ENCODE peak calls at places on chromosomes 5 and 9, in six cellular contexts. One of them, this sample, is unnamed.

GRCh38 chr9:115694014-115694413 is 459.6 kb upstream of the PAPPA start:
- DNase-seq in CD8-positive, alpha-beta memory T cell: no peak
- DNase-seq in HCT116: no peak
- DNase-seq in transverse colon: peak
- DNase-seq in fibroblast of pulmonary artery: peak
- DNase-seq in small intestine: no peak
- DNase-seq in this sample: peak

GRCh38 chr9:110671849-110672248 is 3.3 kb downstream of the MUSK start:
- DNase-seq in CD8-positive, alpha-beta memory T cell: no peak
- DNase-seq in HCT116: no peak
- DNase-seq in transverse colon: no peak
- DNase-seq in fibroblast of pulmonary artery: no peak
- DNase-seq in small intestine: no peak
- DNase-seq in this sample: no peak

GRCh38 chr5:178383301-178383918 is 150.8 kb upstream of the PHYKPL start:
- DNase-seq in CD8-positive, alpha-beta memory T cell: no peak
- DNase-seq in HCT116: no peak
- DNase-seq in transverse colon: no peak
- DNase-seq in fibroblast of pulmonary artery: no peak
- DNase-seq in small intestine: no peak
- DNase-seq in this sample: no peak

GRCh38 chr9:70085241-70085640 is 41.6 kb downstream of the MAMDC2 start:
- DNase-seq in CD8-positive, alpha-beta memory T cell: no peak
- DNase-seq in HCT116: no peak
- DNase-seq in transverse colon: no peak
- DNase-seq in fibroblast of pulmonary artery: peak
- DNase-seq in small intestine: no peak
- DNase-seq in this sample: no peak

GRCh38 chr5:103472820-103473219 is 89.8 kb downstream of the NUDT12 start:
- DNase-seq in CD8-positive, alpha-beta memory T cell: no peak
- DNase-seq in HCT116: no peak
- DNase-seq in transverse colon: no peak
- DNase-seq in fibroblast of pulmonary artery: peak
- DNase-seq in small intestine: peak
- DNase-seq in this sample: no peak

GRCh38 chr9:7178729-7179128 is 421.0 kb downstream of the KDM4C start:
- DNase-seq in CD8-positive, alpha-beta memory T cell: no peak
- DNase-seq in HCT116: no peak
- DNase-seq in transverse colon: no peak
- DNase-seq in fibroblast of pulmonary artery: no peak
- DNase-seq in small intestine: no peak
- DNase-seq in this sample: no peak

GRCh38 chr9:135517407-135517822 is 3.8 kb upstream of the LCN1 start:
- DNase-seq in CD8-positive, alpha-beta memory T cell: no peak
- DNase-seq in HCT116: no peak
- DNase-seq in transverse colon: no peak
- DNase-seq in fibroblast of pulmonary artery: no peak
- DNase-seq in small intestine: no peak
- DNase-seq in this sample: no peak

GRCh38 chr5:68252678-68253520 is 37.3 kb downstream of the PIK3R1 start:
- DNase-seq in CD8-positive, alpha-beta memory T cell: peak
- DNase-seq in HCT116: peak
- DNase-seq in transverse colon: peak
- DNase-seq in fibroblast of pulmonary artery: peak
- DNase-seq in small intestine: peak
- DNase-seq in this sample: peak

GRCh38 chr5:93674138-93674537 is 67.3 kb downstream of the POU5F2 start:
- DNase-seq in CD8-positive, alpha-beta memory T cell: no peak
- DNase-seq in HCT116: no peak
- DNase-seq in transverse colon: no peak
- DNase-seq in fibroblast of pulmonary artery: peak
- DNase-seq in small intestine: no peak
- DNase-seq in this sample: no peak

GRCh38 chr9:126380447-126380846 is 53.8 kb downstream of the MVB12B start:
- DNase-seq in CD8-positive, alpha-beta memory T cell: no peak
- DNase-seq in HCT116: no peak
- DNase-seq in transverse colon: peak
- DNase-seq in fibroblast of pulmonary artery: no peak
- DNase-seq in small intestine: no peak
- DNase-seq in this sample: no peak

GRCh38 chr9:86282979-86283535 is 719 bp upstream of the ISCA1 start:
- DNase-seq in CD8-positive, alpha-beta memory T cell: no peak
- DNase-seq in HCT116: no peak
- DNase-seq in transverse colon: no peak
- DNase-seq in fibroblast of pulmonary artery: peak
- DNase-seq in small intestine: no peak
- DNase-seq in this sample: no peak

GRCh38 chr5:26761040-26761439 is 277.3 kb downstream of the CDH9 start:
- DNase-seq in CD8-positive, alpha-beta memory T cell: no peak
- DNase-seq in HCT116: no peak
- DNase-seq in transverse colon: no peak
- DNase-seq in fibroblast of pulmonary artery: no peak
- DNase-seq in small intestine: no peak
- DNase-seq in this sample: no peak

GRCh38 chr9:110048473-110048975 is 159.4 kb downstream of the C9orf152 start:
- DNase-seq in CD8-positive, alpha-beta memory T cell: peak
- DNase-seq in HCT116: peak
- DNase-seq in transverse colon: peak
- DNase-seq in fibroblast of pulmonary artery: peak
- DNase-seq in small intestine: peak
- DNase-seq in this sample: peak

GRCh38 chr9:125694478-125694877 is 12.5 kb downstream of the MAPKAP1 start:
- DNase-seq in CD8-positive, alpha-beta memory T cell: no peak
- DNase-seq in HCT116: no peak
- DNase-seq in transverse colon: no peak
- DNase-seq in fibroblast of pulmonary artery: peak
- DNase-seq in small intestine: no peak
- DNase-seq in this sample: no peak

GRCh38 chr9:8860925-8861324 is 1061.3 kb upstream of the DMAC1 start:
- DNase-seq in CD8-positive, alpha-beta memory T cell: no peak
- DNase-seq in HCT116: no peak
- DNase-seq in transverse colon: no peak
- DNase-seq in fibroblast of pulmonary artery: peak
- DNase-seq in small intestine: no peak
- DNase-seq in this sample: no peak

GRCh38 chr5:61273279-61273678 is 58.8 kb upstream of the ZSWIM6 start:
- DNase-seq in CD8-positive, alpha-beta memory T cell: no peak
- DNase-seq in HCT116: no peak
- DNase-seq in transverse colon: no peak
- DNase-seq in fibroblast of pulmonary artery: no peak
- DNase-seq in small intestine: no peak
- DNase-seq in this sample: no peak

GRCh38 chr5:151721812-151722391 is 35.2 kb upstream of the SPARC start:
- DNase-seq in CD8-positive, alpha-beta memory T cell: no peak
- DNase-seq in HCT116: no peak
- DNase-seq in transverse colon: no peak
- DNase-seq in fibroblast of pulmonary artery: no peak
- DNase-seq in small intestine: peak
- DNase-seq in this sample: no peak

GRCh38 chr9:113876806-113877236 is 712 bp downstream of the ZNF618 start:
- DNase-seq in CD8-positive, alpha-beta memory T cell: no peak
- DNase-seq in HCT116: no peak
- DNase-seq in transverse colon: no peak
- DNase-seq in fibroblast of pulmonary artery: peak
- DNase-seq in small intestine: no peak
- DNase-seq in this sample: no peak

GRCh38 chr5:163437011-163437308 is 435 bp upstream of the CCNG1 start:
- DNase-seq in CD8-positive, alpha-beta memory T cell: no peak
- DNase-seq in HCT116: no peak
- DNase-seq in transverse colon: no peak
- DNase-seq in fibroblast of pulmonary artery: no peak
- DNase-seq in small intestine: no peak
- DNase-seq in this sample: no peak

GRCh38 chr5:9194509-9194908 is 351.4 kb downstream of the SEMA5A start:
- DNase-seq in CD8-positive, alpha-beta memory T cell: no peak
- DNase-seq in HCT116: no peak
- DNase-seq in transverse colon: no peak
- DNase-seq in fibroblast of pulmonary artery: peak
- DNase-seq in small intestine: no peak
- DNase-seq in this sample: no peak

GRCh38 chr5:170082701-170083100 is 23.0 kb upstream of the FOXI1 start:
- DNase-seq in CD8-positive, alpha-beta memory T cell: no peak
- DNase-seq in HCT116: no peak
- DNase-seq in transverse colon: no peak
- DNase-seq in fibroblast of pulmonary artery: no peak
- DNase-seq in small intestine: no peak
- DNase-seq in this sample: no peak

GRCh38 chr5:157354825-157355224 is 88.9 kb downstream of the CYFIP2 start:
- DNase-seq in CD8-positive, alpha-beta memory T cell: no peak
- DNase-seq in HCT116: no peak
- DNase-seq in transverse colon: no peak
- DNase-seq in fibroblast of pulmonary artery: no peak
- DNase-seq in small intestine: no peak
- DNase-seq in this sample: no peak

GRCh38 chr5:134545070-134545868 is 19.8 kb downstream of the JADE2 start:
- DNase-seq in CD8-positive, alpha-beta memory T cell: no peak
- DNase-seq in HCT116: no peak
- DNase-seq in transverse colon: peak
- DNase-seq in fibroblast of pulmonary artery: peak
- DNase-seq in small intestine: no peak
- DNase-seq in this sample: peak

GRCh38 chr5:135106136-135106535 is 72.1 kb upstream of the PITX1 start:
- DNase-seq in CD8-positive, alpha-beta memory T cell: no peak
- DNase-seq in HCT116: no peak
- DNase-seq in transverse colon: no peak
- DNase-seq in fibroblast of pulmonary artery: no peak
- DNase-seq in small intestine: no peak
- DNase-seq in this sample: no peak

GRCh38 chr5:169331292-169331852 is 30.4 kb upstream of the SLIT3 start:
- DNase-seq in CD8-positive, alpha-beta memory T cell: no peak
- DNase-seq in HCT116: no peak
- DNase-seq in transverse colon: no peak
- DNase-seq in fibroblast of pulmonary artery: peak
- DNase-seq in small intestine: no peak
- DNase-seq in this sample: no peak

GRCh38 chr5:139688088-139688702 is 40.0 kb downstream of the CXXC5 start:
- DNase-seq in CD8-positive, alpha-beta memory T cell: no peak
- DNase-seq in HCT116: no peak
- DNase-seq in transverse colon: no peak
- DNase-seq in fibroblast of pulmonary artery: no peak
- DNase-seq in small intestine: no peak
- DNase-seq in this sample: no peak

GRCh38 chr9:104972242-104972866 is 44.4 kb upstream of the ABCA1 start:
- DNase-seq in CD8-positive, alpha-beta memory T cell: no peak
- DNase-seq in HCT116: no peak
- DNase-seq in transverse colon: no peak
- DNase-seq in fibroblast of pulmonary artery: no peak
- DNase-seq in small intestine: no peak
- DNase-seq in this sample: no peak
- H3K4me3 ChIP-seq in CD8-positive, alpha-beta memory T cell: no peak
- H3K4me3 ChIP-seq in HCT116: no peak
- H3K4me3 ChIP-seq in transverse colon: no peak
- H3K4me3 ChIP-seq in fibroblast of pulmonary artery: no peak
- H3K4me3 ChIP-seq in small intestine: no peak
- H3K4me3 ChIP-seq in this sample: no peak

DNA sequence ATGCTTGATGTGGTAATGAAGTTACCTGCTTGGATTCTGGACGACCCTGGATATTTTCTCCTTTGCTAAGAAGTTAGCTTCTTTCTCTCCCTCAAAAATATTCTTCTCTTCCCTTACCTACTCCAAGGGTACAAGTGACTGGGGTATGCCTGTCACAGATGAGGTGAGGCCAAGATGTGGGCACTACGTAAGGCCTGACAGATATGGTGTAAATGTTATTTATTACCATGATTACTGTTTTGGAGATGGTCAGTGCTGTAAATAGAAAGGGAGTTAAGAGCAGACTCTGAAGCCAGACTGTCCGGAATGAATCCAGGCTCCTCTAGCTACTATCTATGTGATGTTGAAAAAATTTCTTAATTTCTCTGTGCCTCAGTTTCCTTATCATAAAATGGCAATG is 1.1 kb upstream of the KIAA1958 start:
- DNase-seq in CD8-positive, alpha-beta memory T cell: no peak
- DNase-seq in HCT116: no peak
- DNase-seq in transverse colon: no peak
- DNase-seq in fibroblast of pulmonary artery: no peak
- DNase-seq in small intestine: no peak
- DNase-seq in this sample: no peak
- H3K4me3 ChIP-seq in CD8-positive, alpha-beta memory T cell: peak
- H3K4me3 ChIP-seq in HCT116: peak
- H3K4me3 ChIP-seq in transverse colon: peak
- H3K4me3 ChIP-seq in fibroblast of pulmonary artery: no peak
- H3K4me3 ChIP-seq in small intestine: no peak
- H3K4me3 ChIP-seq in this sample: no peak

DNA sequence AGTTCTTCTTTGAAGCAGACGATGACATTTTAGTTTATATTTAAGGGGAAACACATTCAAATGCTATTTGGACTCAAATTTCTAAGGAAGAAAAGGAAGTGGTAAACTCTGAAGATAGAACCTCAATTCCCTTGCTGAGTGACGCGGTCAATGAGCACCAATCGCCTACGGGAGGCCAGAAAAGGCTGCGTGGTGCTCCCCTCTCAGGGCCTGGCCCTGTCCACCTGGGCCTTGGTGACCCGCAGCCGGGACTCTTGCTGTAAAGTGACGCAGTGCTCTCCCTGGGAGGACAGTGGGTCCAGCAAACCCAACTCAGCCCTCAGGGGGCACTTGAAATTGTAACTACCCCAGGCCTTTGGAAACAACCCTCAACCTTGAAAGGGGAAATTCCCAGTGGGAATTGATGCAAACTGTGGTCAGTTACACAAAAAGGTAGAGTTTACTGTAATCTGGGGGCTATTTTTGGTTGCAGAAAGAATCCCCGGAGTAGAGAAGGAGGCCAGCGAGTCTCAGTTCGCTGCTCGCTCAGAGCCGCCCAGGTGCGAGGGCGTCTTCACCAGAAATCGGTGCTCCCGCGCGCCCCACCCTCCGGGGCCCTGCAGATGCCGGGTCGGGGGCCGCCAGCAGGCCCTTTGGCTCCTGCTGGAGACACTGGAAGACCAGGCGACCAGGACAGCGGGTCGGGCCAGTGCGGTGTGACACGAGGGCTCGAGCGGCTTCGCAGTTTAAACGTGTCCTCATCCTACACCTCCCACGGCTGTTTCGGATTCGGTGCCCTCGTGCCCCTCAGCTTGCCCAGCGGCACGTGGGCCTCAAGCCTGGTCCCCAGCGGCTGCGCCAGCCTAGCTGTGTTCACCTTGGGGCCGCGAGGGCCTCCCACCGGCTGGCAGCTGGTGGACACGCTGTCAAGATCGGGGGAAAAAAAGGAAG is 1.4 kb upstream of the ANKRD33B start:
- DNase-seq in CD8-positive, alpha-beta memory T cell: no peak
- DNase-seq in HCT116: no peak
- DNase-seq in transverse colon: no peak
- DNase-seq in fibroblast of pulmonary artery: no peak
- DNase-seq in small intestine: no peak
- DNase-seq in this sample: no peak
- H3K4me3 ChIP-seq in CD8-positive, alpha-beta memory T cell: peak
- H3K4me3 ChIP-seq in HCT116: peak
- H3K4me3 ChIP-seq in transverse colon: peak
- H3K4me3 ChIP-seq in fibroblast of pulmonary artery: no peak
- H3K4me3 ChIP-seq in small intestine: no peak
- H3K4me3 ChIP-seq in this sample: no peak

DNA sequence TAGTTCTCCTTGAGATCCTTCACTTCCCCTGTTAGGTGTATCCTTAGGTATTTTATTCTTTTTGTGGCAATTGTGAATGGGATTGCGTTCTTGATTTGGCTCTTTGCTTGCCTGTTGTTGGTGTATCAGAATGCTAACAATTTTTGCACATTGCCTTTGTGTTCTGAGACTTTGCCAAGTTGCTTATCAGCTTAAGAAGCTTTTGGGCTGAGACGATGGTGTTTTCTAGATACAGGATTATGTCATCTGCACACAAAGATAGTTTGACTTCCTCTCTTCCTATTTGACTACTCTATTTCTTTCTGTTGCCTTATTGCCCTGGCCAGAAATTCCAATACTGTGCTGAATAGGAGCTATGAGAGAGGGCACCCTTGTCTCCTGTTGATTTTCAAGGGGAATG is 609.4 kb upstream of the COX7C start:
- DNase-seq in CD8-positive, alpha-beta memory T cell: no peak
- DNase-seq in HCT116: no peak
- DNase-seq in transverse colon: no peak
- DNase-seq in fibroblast of pulmonary artery: no peak
- DNase-seq in small intestine: no peak
- DNase-seq in this sample: no peak
- H3K4me3 ChIP-seq in CD8-positive, alpha-beta memory T cell: no peak
- H3K4me3 ChIP-seq in HCT116: no peak
- H3K4me3 ChIP-seq in transverse colon: no peak
- H3K4me3 ChIP-seq in fibroblast of pulmonary artery: no peak
- H3K4me3 ChIP-seq in small intestine: no peak
- H3K4me3 ChIP-seq in this sample: no peak